ENCODE peak calls at places on chromosomes 1 and 21, in eight cellular contexts. X, P, D, S, R, H, U and T are unnamed samples.

GRCh38 chr1:156721131-156721924 is 6.9 kb upstream of the METTL25B start:
- DNase-seq in P (no peak), U (no peak), R (no peak), D (no peak), X (no peak), S (no peak), H (no peak), T (no peak)

GRCh38 chr1:24639881-24640280 is 3.2 kb upstream of the SRRM1 start:
- DNase-seq in P (no peak), S (no peak), D (no peak), H (no peak), U (no peak), X (no peak), R (no peak), T (no peak)

GRCh38 chr1:212973426-212973825 is 23.1 kb downstream of the VASH2 start:
- DNase-seq in R (no peak), P (no peak), H (no peak), U (no peak), D (no peak), X (no peak), S (no peak), T (peak; percentile 56)

GRCh38 chr1:98926597-98926996 is 78.1 kb downstream of the PLPPR5 start:
- DNase-seq in H (no peak), U (no peak), R (no peak), X (no peak), S (no peak), D (no peak), P (no peak), T (no peak)

GRCh38 chr1:24089027-24089742 is 22.8 kb downstream of the MYOM3 start:
- DNase-seq in S (no peak), P (no peak), D (no peak), X (no peak), U (no peak), R (no peak), H (no peak), T (no peak)

GRCh38 chr1:36150296-36151132 is 1.2 kb upstream of the TRAPPC3 start:
- DNase-seq in X (peak; percentile 95), R (peak; percentile 87), U (peak; percentile 95), D (peak; percentile 93), H (peak; percentile 94), P (peak; percentile 85), S (peak; percentile 97), T (peak; percentile 93)

GRCh38 chr1:203644661-203645510 is 18.3 kb downstream of the ATP2B4 start:
- DNase-seq in R (no peak), X (peak; percentile 79), S (no peak), U (no peak), D (peak; percentile 21), P (no peak), H (no peak), T (no peak)

GRCh38 chr1:162302660-162303344 is 73.9 kb downstream of the SPATA46 start:
- DNase-seq in H (no peak), P (no peak), D (no peak), U (no peak), S (no peak), R (no peak), X (peak; percentile 73), T (no peak)

GRCh38 chr1:153805042-153805745 is 30.0 kb downstream of the SLC27A3 start:
- DNase-seq in X (peak; percentile 92), H (peak; percentile 68), D (peak; percentile 67), R (no peak), S (peak; percentile 87), P (peak; percentile 82), U (peak; percentile 46), T (peak; percentile 87)

GRCh38 chr1:10210841-10211804 is 753 bp downstream of the KIF1B start:
- DNase-seq in R (peak; percentile 70), X (peak; percentile 91), S (peak; percentile 98), H (peak; percentile 91), P (peak; percentile 94), D (peak; percentile 93), U (peak; percentile 96), T (peak; percentile 98)

GRCh38 chr1:39082140-39082799 is 56.1 kb downstream of the NDUFS5 start:
- DNase-seq in S (no peak), X (no peak), D (no peak), U (no peak), P (no peak), H (no peak), R (no peak), T (no peak)

GRCh38 chr1:975896-976683 is 5.8 kb downstream of the PERM1 start:
- DNase-seq in X (peak; percentile 36), R (peak; percentile 59), D (peak; percentile 53), H (peak; percentile 67), U (no peak), P (no peak), S (no peak), T (no peak)

GRCh38 chr1:101428562-101428961 is 191.7 kb downstream of the S1PR1 start:
- DNase-seq in R (no peak), P (no peak), S (no peak), D (no peak), U (no peak), X (no peak), H (no peak), T (no peak)

GRCh38 chr1:75131593-75132420 is 2.4 kb upstream of the LHX8 start:
- DNase-seq in R (no peak), S (no peak), D (no peak), U (no peak), X (no peak), H (no peak), P (no peak), T (peak; percentile 65)

GRCh38 chr1:94579876-94580294 is 38.3 kb upstream of the F3 start:
- DNase-seq in R (peak; percentile 22), P (no peak), X (peak; percentile 98), H (no peak), S (no peak), U (no peak), D (no peak), T (no peak)

GRCh38 chr1:43274804-43275180 is 5.0 kb downstream of the TMEM125 start:
- DNase-seq in U (peak; percentile 33), S (no peak), D (no peak), R (no peak), P (no peak), H (no peak), X (no peak), T (peak; percentile 53)

GRCh38 chr1:72282690-72283203 is 408 bp upstream of the NEGR1 start:
- DNase-seq in P (peak; percentile 78), S (peak; percentile 84), R (no peak), H (peak; percentile 77), D (peak; percentile 82), U (peak; percentile 66), X (peak; percentile 89), T (peak; percentile 76)

GRCh38 chr1:44609412-44609767 is 64.9 kb downstream of the TMEM53 start:
- DNase-seq in S (peak; percentile 78), H (peak; percentile 44), P (peak; percentile 36), X (peak; percentile 44), D (peak; percentile 37), U (peak; percentile 67), R (peak; percentile 86), T (no peak)

GRCh38 chr1:2099871-2100774 is 49.9 kb downstream of the PRKCZ start:
- DNase-seq in U (no peak), R (no peak), D (no peak), S (no peak), H (no peak), P (no peak), X (no peak), T (no peak)

GRCh38 chr1:96598416-96599168 is 123.0 kb upstream of the PTBP2 start:
- DNase-seq in S (no peak), U (no peak), R (no peak), P (no peak), X (peak; percentile 81), D (no peak), H (no peak), T (no peak)

GRCh38 chr1:96596226-96596625 is 125.4 kb upstream of the PTBP2 start:
- DNase-seq in H (no peak), P (no peak), D (no peak), R (peak; percentile 32), S (peak; percentile 26), X (peak; percentile 3), U (peak; percentile 49), T (no peak)
- TF ChIP-seq CTCF in H (peak; percentile 30), P (no peak), D (peak; percentile 41), R (peak; percentile 13), S (peak; percentile 23), X (peak; percentile 31), U (peak; percentile 30), T (no peak)

GRCh38 chr1:161070737-161071136 is 1.0 kb upstream of the ARHGAP30 start:
- DNase-seq in H (no peak), X (no peak), R (no peak), U (no peak), S (no peak), P (no peak), D (no peak), T (no peak)
- TF ChIP-seq POLR2A in H (no peak), X (no peak), R (no peak), U (no peak), S (no peak), P (no peak), D (no peak), T (no peak)

DNA sequence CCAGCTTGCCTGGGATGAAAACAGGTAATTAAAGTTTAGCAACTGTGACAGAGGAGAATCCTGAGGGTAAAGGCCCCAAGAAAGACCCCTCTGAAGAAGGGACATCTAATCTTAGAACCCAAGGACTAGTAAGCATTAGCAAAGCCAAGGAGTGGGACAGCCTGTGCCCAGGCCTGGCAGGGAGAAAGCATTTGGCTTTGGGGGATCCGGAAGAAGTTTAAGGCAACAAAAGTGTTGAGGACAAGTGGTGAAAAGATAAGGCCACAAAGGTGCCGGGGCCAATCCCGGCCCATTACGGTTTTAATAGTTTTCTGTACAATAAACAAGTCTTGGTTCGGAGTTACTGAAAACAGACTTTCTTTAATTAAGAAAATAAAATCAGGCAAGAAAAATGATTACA is 275.5 kb downstream of the TM2D1 start:
- DNase-seq in S (no peak), X (no peak), R (no peak), U (no peak), P (no peak), H (no peak), D (no peak), T (no peak)
- H3K4me3 ChIP-seq in S (no peak overlapping the region), X (no peak overlapping the region), R (no peak overlapping the region), U (no peak overlapping the region), P (no peak overlapping the region), H (no peak overlapping the region), D (no peak overlapping the region), T (no peak overlapping the region)

DNA sequence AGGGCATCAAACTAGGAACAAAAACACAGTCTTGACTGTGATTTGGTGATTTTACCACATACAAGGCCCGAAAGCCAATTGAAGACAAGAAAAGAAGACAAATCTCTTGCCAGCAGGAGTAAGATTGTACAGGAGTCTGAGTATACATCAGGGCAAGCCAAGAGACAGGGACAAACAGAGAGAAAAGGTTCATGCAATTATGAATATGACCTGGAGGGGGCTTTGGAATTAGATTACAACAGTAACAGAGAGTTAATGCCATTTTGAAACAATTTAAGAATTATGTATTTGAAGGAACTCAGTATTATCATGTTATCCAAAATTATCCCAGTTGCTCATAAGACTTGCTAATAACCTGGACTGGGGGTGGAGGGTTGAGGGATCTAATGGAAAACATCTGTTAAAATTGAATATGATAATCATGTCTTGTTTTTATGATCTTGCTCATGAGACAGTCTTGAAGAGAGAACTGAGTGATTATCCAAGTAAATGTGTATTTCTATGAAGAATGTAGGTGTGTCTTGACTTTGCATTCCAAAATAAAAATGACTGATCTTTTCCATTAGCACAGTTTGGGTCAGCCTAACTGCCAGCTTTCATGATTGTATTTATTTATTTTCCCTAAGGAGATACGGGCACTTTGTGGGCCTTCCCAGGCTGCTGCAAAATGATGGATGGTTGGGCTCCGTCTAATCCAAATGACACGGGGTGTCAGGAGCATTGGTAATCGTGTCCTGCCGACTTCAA is 117.7 kb downstream of the ERG start:
- DNase-seq in U (no peak), D (no peak), R (no peak), S (no peak), P (no peak), H (no peak), X (peak; percentile 8), T (no peak)
- TF ChIP-seq CTCF in U (no peak), D (peak; percentile 17), R (peak; percentile 25), S (no peak), P (no peak), H (no peak), X (peak; percentile 32), T (no peak)